ENCODE peak calls at places on chromosomes 3 and 15, in six cellular contexts. Q is H1, D is GM12878, J is SK-N-SH, P is HCT116, T is HepG2. K is an unnamed sample. For H3K9me3 and H3K4me1, the result is how much of the 10 kb centered on the place peaks cover.

GRCh38 chr3:36837089-36837488 is 72.7 kb upstream of the DCLK3 start:
- DNase-seq in T (no peak), Q (no peak), P (no peak), J (no peak), D (no peak), K (no peak)

GRCh38 chr15:31278056-31278445 is 48.6 kb upstream of the KLF13 start:
- DNase-seq in T (no peak), P (no peak), J (peak), Q (peak), D (no peak), K (no peak)

GRCh38 chr15:66963084-66963483 is 102.3 kb upstream of the SMAD3 start:
- DNase-seq in P (no peak), T (no peak), J (no peak), D (no peak), Q (no peak), K (no peak)

GRCh38 chr3:159828542-159828943 is 160.1 kb upstream of the IL12A start:
- DNase-seq in T (peak), D (no peak), Q (no peak), P (peak), J (peak), K (no peak)

GRCh38 chr3:85939026-85939616 is 980.3 kb downstream of the CADM2 start:
- DNase-seq in P (no peak), T (no peak), D (no peak), Q (no peak), J (no peak), K (no peak)

GRCh38 chr3:59555593-59556315 is 505.9 kb upstream of the CFAP20DC start:
- DNase-seq in D (no peak), Q (no peak), P (no peak), T (no peak), J (no peak), K (no peak)

GRCh38 chr3:115960799-115961198 is 337.5 kb downstream of the GAP43 start:
- DNase-seq in Q (no peak), T (no peak), J (peak), P (no peak), D (no peak), K (no peak)

GRCh38 chr3:128318275-128318920 is 148.3 kb downstream of the DNAJB8 start:
- DNase-seq in P (no peak), T (no peak), Q (no peak), D (no peak), J (peak), K (no peak)

GRCh38 chr3:5021571-5022092 is 42.4 kb downstream of the BHLHE40 start:
- DNase-seq in J (no peak), P (peak), T (peak), D (no peak), Q (no peak), K (peak)

GRCh38 chr3:131794766-131795381 is 239.9 kb downstream of the CPNE4 start:
- DNase-seq in J (peak), Q (peak), T (peak), P (peak), D (no peak), K (peak)

GRCh38 chr3:83523470-83524073 is 1435.2 kb upstream of the CADM2 start:
- DNase-seq in T (peak), Q (peak), J (peak), D (peak), P (no peak), K (peak)

GRCh38 chr3:54859204-54859603 is 68.7 kb downstream of the LRTM1 start:
- DNase-seq in Q (no peak), J (no peak), P (no peak), T (no peak), D (no peak), K (no peak)

GRCh38 chr3:154801729-154802128 is 278.4 kb upstream of the MME start:
- DNase-seq in P (no peak), Q (no peak), D (no peak), T (no peak), J (no peak), K (no peak)

GRCh38 chr3:139353920-139354556 is 10.2 kb downstream of the MRPS22 start:
- DNase-seq in J (peak), D (no peak), P (peak), T (peak), Q (no peak), K (peak)

GRCh38 chr15:92662797-92663196 is 7.2 kb upstream of the FAM174B start:
- DNase-seq in P (no peak), Q (no peak), J (no peak), T (no peak), D (no peak), K (no peak)

GRCh38 chr3:112089956-112090898 is 4.0 kb downstream of the C3orf52 start:
- DNase-seq in J (no peak), Q (no peak), D (no peak), P (no peak), T (no peak), K (no peak)

GRCh38 chr15:62509395-62509973 is 344.4 kb upstream of the C2CD4B start:
- DNase-seq in P (no peak), J (no peak), Q (no peak), D (no peak), T (no peak), K (no peak)

GRCh38 chr15:98905981-98906711 is 101.4 kb downstream of the PGPEP1L start:
- DNase-seq in P (no peak), T (no peak), J (no peak), D (no peak), Q (no peak), K (no peak)

GRCh38 chr15:42037650-42038049 is 16.8 kb upstream of the PLA2G4E start:
- DNase-seq in T (no peak), Q (no peak), P (no peak), J (no peak), D (no peak), K (no peak)

GRCh38 chr15:73910904-73911303 is 15.4 kb upstream of the LOXL1 start:
- DNase-seq in P (no peak), T (no peak), D (no peak), J (no peak), Q (no peak), K (no peak)

GRCh38 chr3:38907426-38907825 is 91.4 kb upstream of the SCN10A start:
- DNase-seq in P (no peak), J (no peak), Q (no peak), D (no peak), T (no peak), K (no peak)

GRCh38 chr3:169218314-169218983 is 445.1 kb downstream of the MECOM start:
- DNase-seq in P (peak), D (no peak), J (peak), T (peak), Q (peak), K (no peak)

GRCh38 chr3:188468672-188469071 is 314.7 kb downstream of the LPP start:
- DNase-seq in T (no peak), P (no peak), J (no peak), D (no peak), Q (no peak), K (no peak)

GRCh38 chr3:187274977-187275338 is 16.6 kb downstream of the MASP1 start:
- DNase-seq in D (no peak), Q (peak), T (no peak), P (no peak), J (no peak), K (no peak)

DNA sequence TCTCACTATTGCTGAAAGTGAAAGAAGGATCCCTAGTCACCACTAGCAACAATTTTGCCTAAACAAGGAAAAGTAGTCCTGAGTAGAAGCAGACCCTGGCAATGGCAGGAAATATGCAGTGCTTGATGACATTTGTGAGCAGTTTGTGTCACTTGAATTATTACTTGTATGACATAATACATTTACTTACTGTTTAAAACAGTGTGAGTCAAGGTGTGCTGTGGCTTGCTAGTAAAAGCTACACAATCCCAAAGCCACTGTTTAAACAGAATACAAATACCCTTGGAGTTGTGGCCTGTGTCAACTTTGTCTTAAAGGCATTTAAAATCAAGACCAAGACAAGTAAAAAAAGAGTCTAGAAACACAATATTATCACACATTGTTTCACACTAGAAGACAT is 775.4 kb downstream of the ROBO1 start:
- DNase-seq in D (no peak), P (no peak), Q (no peak), T (peak), J (no peak), K (no peak)
- H3K9me3 ChIP-seq in D (under half), P (under half), Q (under half), T (under half), J (under half), K (under half)

GRCh38 chr3:65729973-65730372 is 308.7 kb downstream of the MAGI1 start:
- DNase-seq in D (no peak), J (no peak), P (no peak), T (no peak), Q (no peak), K (no peak)

GRCh38 chr3:65730449-65730848 is 308.3 kb downstream of the MAGI1 start:
- DNase-seq in D (no peak), J (no peak), P (no peak), T (no peak), Q (no peak), K (no peak)

GRCh38 chr3:65728138-65728537 is 310.6 kb downstream of the MAGI1 start:
- DNase-seq in P (no peak), T (no peak), D (no peak), Q (no peak), J (no peak), K (no peak)

GRCh38 chr3:65732060-65732933 is 306.4 kb downstream of the MAGI1 start:
- DNase-seq in Q (no peak), J (peak), T (peak), D (peak), P (peak), K (peak)

DNA sequence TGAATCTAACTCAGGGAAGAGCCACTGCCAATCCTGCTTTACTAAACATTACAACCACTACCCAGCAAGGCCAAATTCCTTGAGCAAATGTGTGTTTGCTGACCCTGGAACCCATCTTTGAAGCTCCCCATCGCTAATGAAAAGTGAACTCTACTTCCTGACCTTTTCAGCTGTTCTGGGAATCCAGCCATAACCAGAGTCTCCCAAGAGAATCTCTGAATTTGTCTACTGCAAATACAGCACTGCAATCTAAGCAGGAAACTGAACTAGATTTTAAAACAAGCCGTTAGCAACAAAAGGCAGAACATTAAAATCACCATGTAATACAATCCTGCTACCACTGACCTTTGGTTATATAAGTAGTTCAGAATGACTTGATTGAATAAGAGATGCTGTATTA is 309.2 kb downstream of the MAGI1 start:
- DNase-seq in T (peak), Q (no peak), D (no peak), P (no peak), J (no peak), K (no peak)
- TF ChIP-seq SIN3A in T (no peak), Q (no peak), D (no peak), P (no peak), J (no peak), K (no peak)

DNA sequence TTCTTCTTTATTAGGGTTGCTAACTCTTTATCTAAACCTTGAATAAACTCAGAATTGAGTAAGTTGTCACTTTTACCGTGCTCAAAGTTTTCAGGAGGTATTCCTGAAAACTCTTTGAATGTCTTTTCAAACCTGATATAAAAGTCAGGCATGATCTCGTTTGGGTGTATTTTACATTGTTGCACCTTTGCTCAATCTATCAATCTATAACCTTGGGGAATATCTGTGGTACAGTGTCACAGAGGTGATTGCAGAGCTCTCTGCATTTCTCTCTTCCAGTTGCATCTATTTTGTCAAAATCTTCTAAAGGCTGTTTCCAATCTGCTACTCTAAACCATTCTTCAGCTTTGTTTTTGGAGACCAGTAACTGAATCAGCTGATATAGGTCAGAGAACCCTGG is 35.7 kb upstream of the AP4E1 start:
- DNase-seq in P (no peak), J (no peak), T (no peak), D (no peak), Q (no peak), K (no peak)
- H3K4me1 ChIP-seq in P (under half), J (under half), T (under half), D (under half), Q (under half), K (under half)

DNA sequence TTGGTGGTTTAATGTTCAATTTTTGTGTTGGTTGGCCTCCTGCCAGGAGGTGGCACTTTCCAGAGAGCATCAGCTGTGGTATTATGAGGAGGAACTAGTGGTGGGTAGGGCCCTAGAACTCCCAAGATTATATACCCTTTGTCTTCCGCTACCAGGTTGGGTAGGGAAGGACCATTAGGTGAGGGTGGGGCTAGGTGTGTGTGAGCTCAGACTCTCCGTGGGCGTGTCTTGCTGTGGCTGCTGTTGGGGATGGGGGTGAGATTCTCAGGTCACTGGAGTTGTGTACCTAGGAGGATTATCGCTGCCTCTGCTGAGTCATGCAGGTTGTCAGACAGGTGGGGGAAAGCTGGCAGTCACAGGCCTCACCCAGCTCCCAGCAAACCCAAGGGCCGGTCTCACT is 187.1 kb downstream of the DPH6 start:
- DNase-seq in T (no peak), J (no peak), P (no peak), D (no peak), Q (no peak), K (no peak)
- H3K9me3 ChIP-seq in T (under half), J (under half), P (under half), D (under half), Q (under half), K (under half)

DNA sequence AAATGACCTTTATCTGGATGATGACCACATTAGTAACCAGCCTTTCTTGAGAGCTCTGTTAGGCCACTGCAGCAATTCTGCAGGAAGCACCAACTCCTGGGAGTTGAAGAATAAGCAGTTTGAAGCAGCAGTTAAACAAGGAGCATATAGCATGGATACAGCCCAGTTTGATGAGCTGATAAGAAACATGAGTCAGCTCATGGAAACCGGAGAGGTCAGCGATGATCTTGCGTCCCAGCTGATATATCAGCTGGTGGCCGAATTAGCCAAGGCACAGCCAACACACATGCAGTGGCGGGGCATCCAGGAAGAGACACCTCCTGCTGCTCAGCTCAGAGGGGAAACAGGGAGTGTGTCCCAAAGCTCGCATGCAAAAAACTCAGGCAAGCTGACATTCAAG is 252.8 kb upstream of the GOLGA6L4 start:
- DNase-seq in P (no peak), J (no peak), D (no peak), T (no peak), Q (no peak), K (no peak)
- TF ChIP-seq SIN3A in P (no peak), J (no peak), D (no peak), T (no peak), Q (no peak), K (no peak)

GRCh38 chr15:75453703-75454470 is 2.4 kb upstream of the SIN3A start:
- DNase-seq in D (peak), P (peak), T (peak), J (peak), Q (peak), K (peak)

GRCh38 chr15:75451674-75452363 is at the start of gene SIN3A:
- DNase-seq in J (peak), T (peak), D (peak), P (peak), Q (peak), K (peak)

GRCh38 chr15:75451202-75451673 is 252 bp downstream of the SIN3A start:
- DNase-seq in Q (no peak), J (no peak), D (no peak), T (no peak), P (no peak), K (no peak)

GRCh38 chr15:75452968-75453702 is 1.6 kb upstream of the SIN3A start:
- DNase-seq in J (no peak), P (peak), T (peak), Q (peak), D (peak), K (no peak)

GRCh38 chr15:75452364-75452967 is 976 bp upstream of the SIN3A start:
- DNase-seq in T (peak), P (peak), J (no peak), D (peak), Q (peak), K (peak)
- H3K4me1 ChIP-seq in T (under half), P (under half), J (under half), D (under half), Q (under half), K (under half)

DNA sequence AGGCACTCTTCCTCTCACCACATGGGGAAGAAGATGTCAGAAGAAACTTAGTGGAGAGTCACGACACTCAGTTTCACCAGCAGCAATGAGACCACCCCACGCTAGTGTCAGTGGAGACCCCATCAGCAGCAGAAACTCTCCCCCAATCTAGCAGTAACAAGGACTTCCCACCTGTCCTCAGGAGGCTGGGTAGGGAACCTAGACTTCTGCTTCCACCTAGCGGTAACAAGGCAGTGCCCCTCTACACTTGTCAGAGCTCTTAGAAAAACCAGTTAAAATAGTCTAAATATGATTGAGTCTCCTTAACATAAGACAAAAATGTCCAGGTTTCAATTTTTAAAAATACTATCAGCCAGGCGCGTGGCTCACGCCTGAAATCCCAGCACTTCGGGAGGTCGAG is 57.3 kb downstream of the TRAT1 start:
- DNase-seq in J (no peak), P (no peak), D (no peak), T (peak), Q (no peak), K (no peak)
- H3K9me3 ChIP-seq in J (under half), P (under half), D (under half), T (under half), Q (under half), K (under half)

DNA sequence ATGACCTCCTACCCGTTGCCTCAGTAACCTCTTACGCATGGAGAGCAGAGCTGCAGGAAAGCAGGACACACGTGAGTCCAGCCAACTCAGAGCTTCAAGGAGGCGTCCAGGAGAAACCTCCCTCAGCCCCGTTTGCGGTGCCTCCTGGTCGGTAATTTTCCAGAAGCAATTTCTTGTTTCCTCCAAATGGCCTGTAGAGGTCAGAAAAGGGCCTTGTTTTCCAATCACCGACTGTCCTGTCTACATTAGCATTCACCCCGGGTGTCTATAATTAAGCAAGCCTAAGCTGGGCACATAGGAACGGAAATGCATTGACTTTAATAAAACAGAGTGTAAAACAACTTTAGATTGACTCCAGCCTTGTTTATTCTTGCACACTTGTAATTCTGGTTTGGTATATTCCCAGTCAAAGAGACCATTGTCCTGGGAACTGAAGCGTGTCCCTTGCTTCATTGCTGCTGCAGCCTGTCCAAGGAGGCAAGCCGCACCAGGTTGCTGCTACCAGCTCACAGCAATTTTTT is 836.2 kb downstream of the AGBL1 start:
- DNase-seq in Q (no peak), D (no peak), T (peak), P (no peak), J (peak), K (no peak)
- TF ChIP-seq SIN3A in Q (no peak), D (no peak), T (no peak), P (no peak), J (no peak), K (no peak)

GRCh38 chr15:80072285-80072684 is 12.8 kb downstream of the ZFAND6 start:
- DNase-seq in Q (no peak), P (peak), D (peak), J (peak), T (peak), K (peak)
- H3K4me1 ChIP-seq in Q (under half), P (under half), D (under half), J (under half), T (half or more), K (under half)